ENCODE peak calls at places on chromosomes 11 and 22, in four cellular contexts. X, Z, A and F are unnamed samples.

GRCh38 chr22:35611891-35612576 is 5.1 kb downstream of the MB start:
- DNase-seq in X (peak; percentile 56), Z (no peak), A (no peak), F (no peak)

GRCh38 chr22:17665884-17666283 is 27.3 kb downstream of the BCL2L13 start:
- DNase-seq in X (no peak), Z (no peak), A (no peak), F (no peak)

GRCh38 chr22:43326342-43326825 is 16.8 kb downstream of the SCUBE1 start:
- DNase-seq in X (no peak), Z (no peak), A (no peak), F (no peak)

GRCh38 chr11:72745925-72746550 is 6.2 kb downstream of the ARAP1 start:
- DNase-seq in X (no peak), Z (no peak), A (no peak), F (no peak)

GRCh38 chr22:47990486-47990885 is 1228.0 kb downstream of the TBC1D22A start:
- DNase-seq in X (no peak), Z (no peak), A (no peak), F (no peak)

GRCh38 chr11:115612331-115612730 is 108.1 kb upstream of the CADM1 start:
- DNase-seq in X (no peak), Z (no peak), A (no peak), F (no peak)

GRCh38 chr22:25367756-25368155 is 148.3 kb downstream of the CRYBB2 start:
- DNase-seq in X (no peak), Z (no peak), A (no peak), F (no peak)

GRCh38 chr11:26905368-26905767 is 88.5 kb upstream of the FIBIN start:
- DNase-seq in X (no peak), Z (no peak), A (no peak), F (no peak)

GRCh38 chr11:86486261-86487030 is 111.8 kb downstream of the CCDC81 start:
- DNase-seq in X (no peak), Z (no peak), A (no peak), F (no peak)

GRCh38 chr11:96074551-96075309 is 150.8 kb upstream of the MTMR2 start:
- DNase-seq in X (no peak), Z (no peak), A (no peak), F (no peak)

GRCh38 chr22:44648821-44649566 is 53.0 kb upstream of the PRR5 start:
- DNase-seq in X (peak; percentile 31), Z (no peak), A (no peak), F (no peak)

GRCh38 chr22:50730013-50730891 is 7.8 kb upstream of the ACR start:
- DNase-seq in X (peak; percentile 4), Z (no peak), A (no peak), F (no peak)

GRCh38 chr11:119468511-119468910 is 45.5 kb upstream of the THY1 start:
- DNase-seq in X (no peak), Z (no peak), A (no peak), F (peak; percentile 64)

GRCh38 chr22:27150530-27150909 is 493.1 kb downstream of the MIAT start:
- DNase-seq in X (no peak), Z (no peak), A (no peak), F (no peak)

GRCh38 chr22:20013382-20013871 is 3.2 kb downstream of the ARVCF start:
- DNase-seq in X (peak; percentile 38), Z (no peak), A (no peak), F (no peak)

GRCh38 chr22:48885919-48886305 is 941.8 kb downstream of the BRD1 start:
- DNase-seq in X (no peak), Z (no peak), A (no peak), F (no peak)

GRCh38 chr11:95138448-95138847 is 48.8 kb downstream of the ENDOD1 start:
- DNase-seq in X (no peak), Z (no peak), A (no peak), F (no peak)

GRCh38 chr22:17767236-17768065 is 6.8 kb downstream of the BID start:
- DNase-seq in X (no peak), Z (no peak), A (no peak), F (no peak)

GRCh38 chr11:2314525-2315394 is 12.9 kb downstream of the TSPAN32 start:
- DNase-seq in X (peak; percentile 67), Z (no peak), A (no peak), F (no peak)

GRCh38 chr11:115580927-115581680 is 76.9 kb upstream of the CADM1 start:
- DNase-seq in X (peak; percentile 35), Z (no peak), A (no peak), F (no peak)

GRCh38 chr22:43313497-43314474 is 29.4 kb downstream of the SCUBE1 start:
- DNase-seq in X (peak; percentile 31), Z (no peak), A (no peak), F (no peak)

GRCh38 chr22:45006873-45007246 is 2.9 kb downstream of the PHF21B start:
- DNase-seq in X (no peak), Z (no peak), A (no peak), F (no peak)

GRCh38 chr11:95230054-95231034 is 658 bp downstream of the SESN3 start:
- DNase-seq in X (peak; percentile 24), Z (no peak), A (no peak), F (no peak)

GRCh38 chr11:118379497-118379896 is 20.1 kb downstream of the UBE4A start:
- DNase-seq in X (no peak), Z (no peak), A (no peak), F (no peak)

GRCh38 chr11:45158891-45159605 is 12.6 kb downstream of the PRDM11 start:
- DNase-seq in X (no peak), Z (no peak), A (no peak), F (no peak)

GRCh38 chr22:47168900-47169800 is 406.7 kb downstream of the TBC1D22A start:
- DNase-seq in X (peak; percentile 9), Z (no peak), A (no peak), F (no peak)

GRCh38 chr11:118488480-118489109 is 38.7 kb upstream of the TTC36 start:
- DNase-seq in X (peak; percentile 68), Z (peak; percentile 42), A (peak; percentile 59), F (no peak)

GRCh38 chr11:96486890-96487633 is 97.2 kb downstream of the JRKL start:
- DNase-seq in X (peak; percentile 59), Z (no peak), A (no peak), F (no peak)

GRCh38 chr11:9170450-9170849 is 79.1 kb upstream of the SCUBE2 start:
- DNase-seq in X (no peak), Z (no peak), A (no peak), F (no peak)

GRCh38 chr11:2376751-2377451 is at the start of gene CD81:
- DNase-seq in X (no peak), Z (no peak), A (no peak), F (no peak)

GRCh38 chr11:33694346-33695050 is 6.1 kb downstream of the C11orf91 start:
- DNase-seq in X (no peak), Z (no peak), A (no peak), F (no peak)

GRCh38 chr11:114296190-114296978 is at the start of gene NNMT:
- DNase-seq in X (peak; percentile 31), Z (no peak), A (no peak), F (no peak)

GRCh38 chr11:130435671-130436070 is 7.3 kb upstream of the ADAMTS8 start:
- DNase-seq in X (no peak), Z (no peak), A (no peak), F (no peak)

GRCh38 chr22:38034884-38035529 is 22.2 kb upstream of the PICK1 start:
- DNase-seq in X (no peak), Z (peak; percentile 24), A (no peak), F (no peak)
- TF ChIP-seq POLR2AphosphoS5 in X (no peak), Z (no peak), A (no peak), F (no peak)

GRCh38 chr11:568306-569259 is 7.7 kb upstream of the PHRF1 start:
- DNase-seq in X (peak; percentile 95), Z (peak; percentile 26), A (peak; percentile 45), F (no peak)
- TF ChIP-seq POLR2AphosphoS5 in X (peak; percentile 67), Z (no peak), A (peak; percentile 63), F (no peak)

DNA sequence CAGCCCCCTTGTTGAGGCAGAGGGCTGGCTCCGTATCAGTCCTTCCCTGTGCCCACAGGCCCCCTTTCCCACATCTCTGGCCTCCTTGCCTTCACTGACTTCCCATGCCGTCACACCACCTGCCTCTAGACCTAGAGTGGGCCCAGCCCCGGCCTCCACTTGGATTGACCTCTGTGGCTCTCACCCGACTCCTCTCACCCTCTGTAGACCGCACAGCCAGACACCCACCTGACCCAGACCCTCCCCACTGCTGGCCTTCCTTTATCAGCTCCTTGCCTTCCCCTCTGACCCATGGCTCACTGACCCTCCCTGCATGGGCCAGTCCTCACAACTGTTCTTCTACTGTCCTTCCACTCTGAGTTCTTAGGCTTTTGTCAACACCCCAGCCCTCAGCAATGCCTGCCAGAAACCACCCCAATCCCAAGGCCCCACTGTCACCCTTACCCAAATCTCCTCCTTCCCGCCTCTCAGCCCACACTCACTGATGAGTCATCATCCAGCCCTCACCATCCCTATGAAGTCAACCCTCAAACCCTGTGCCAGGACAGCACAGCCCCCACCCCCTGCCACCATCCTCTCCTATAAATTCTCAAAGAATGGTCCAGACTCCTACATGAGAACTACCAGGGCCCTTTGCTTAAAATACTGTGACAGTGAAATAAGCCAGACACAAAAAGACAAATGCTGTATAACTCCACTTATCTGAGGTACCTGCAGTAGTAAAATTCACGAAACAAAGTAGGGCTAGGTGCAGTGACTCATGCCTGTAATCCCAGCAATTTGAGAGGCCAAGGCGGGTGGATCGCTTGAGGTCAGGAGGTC is 53.4 kb downstream of the SCGB1A1 start:
- DNase-seq in X (peak; percentile 51), Z (no peak), A (no peak), F (no peak)
- TF ChIP-seq POLR2AphosphoS5 in X (peak; percentile 98), Z (no peak), A (no peak), F (no peak)

GRCh38 chr11:70900540-70900939 is 351.8 kb downstream of the SHANK2 start:
- DNase-seq in X (no peak), Z (no peak), A (no peak), F (no peak)
- TF ChIP-seq POLR2AphosphoS5 in X (no peak), Z (no peak), A (no peak), F (no peak)

DNA sequence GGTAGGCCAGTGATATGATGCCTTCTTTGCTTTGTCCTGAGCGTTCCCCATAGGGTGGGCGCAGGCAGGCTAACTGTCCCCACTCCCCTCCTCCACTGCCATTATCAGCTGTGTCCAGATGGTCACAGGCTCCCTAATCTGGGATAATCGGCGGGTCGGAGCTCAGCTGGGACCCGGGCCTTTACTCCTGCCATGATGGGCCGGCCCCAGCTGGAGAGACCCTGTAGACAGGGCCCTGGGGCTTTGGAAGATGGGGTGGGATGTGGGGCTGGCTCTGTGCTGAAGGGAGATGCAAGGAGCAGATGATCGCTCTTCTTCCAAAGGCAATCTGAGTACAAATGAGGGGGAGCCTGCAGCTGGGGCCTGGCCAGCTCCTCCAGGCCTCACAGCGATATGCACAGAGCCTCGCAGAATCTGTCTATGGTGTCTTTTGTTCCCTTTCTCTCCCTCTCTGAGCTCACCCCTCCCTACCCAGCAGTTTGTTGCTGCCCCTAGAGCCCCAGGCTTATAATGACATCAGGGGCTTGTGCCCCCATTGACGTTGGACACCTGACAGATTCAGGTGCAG is 11.9 kb downstream of the KLHL35 start:
- DNase-seq in X (no peak), Z (no peak), A (no peak), F (no peak)
- TF ChIP-seq POLR2AphosphoS5 in X (no peak), Z (no peak), A (no peak), F (no peak)

GRCh38 chr11:61602775-61603569 is 22.1 kb upstream of the SYT7 start:
- DNase-seq in X (peak; percentile 69), Z (no peak), A (no peak), F (no peak)
- TF ChIP-seq POLR2AphosphoS5 in X (peak; percentile 90), Z (no peak), A (no peak), F (peak; percentile 46)

GRCh38 chr11:66616379-66617147 is at the start of gene RBM14:
- DNase-seq in X (peak; percentile 99), Z (peak; percentile 96), A (peak; percentile 96), F (peak; percentile 98)
- TF ChIP-seq POLR2AphosphoS5 in X (peak; percentile 100), Z (peak; percentile 99), A (peak; percentile 98), F (peak; percentile 96)